ENCODE peak calls at places on chromosome 18, in five cellular contexts. I, M, S, A and N are unnamed samples.

GRCh38 chr18:59139291-59139614 is 431 bp upstream of the SEC11C start:
- DNase-seq in I (peak), M (peak), S (peak), A (peak), N (no peak)

GRCh38 chr18:33404244-33404873 is 36.2 kb downstream of the CCDC178 start:
- DNase-seq in I (no peak), M (no peak), S (no peak), A (no peak), N (no peak)

GRCh38 chr18:28903366-28903765 is 726.4 kb upstream of the CDH2 start:
- DNase-seq in I (no peak), M (no peak), S (no peak), A (no peak), N (no peak)

GRCh38 chr18:22132763-22133162 is 36.6 kb upstream of the GATA6 start:
- DNase-seq in I (no peak), M (no peak), S (no peak), A (no peak), N (no peak)

GRCh38 chr18:8362863-8363262 is 246.4 kb upstream of the RAB12 start:
- DNase-seq in I (no peak), M (no peak), S (no peak), A (no peak), N (no peak)

GRCh38 chr18:49249523-49249922 is 210.9 kb downstream of the DYM start:
- DNase-seq in I (no peak), M (no peak), S (no peak), A (no peak), N (no peak)

GRCh38 chr18:65257157-65257556 is 493.7 kb upstream of the CDH7 start:
- DNase-seq in I (no peak), M (no peak), S (no peak), A (no peak), N (no peak)

GRCh38 chr18:28013064-28013463 is 163.9 kb downstream of the CDH2 start:
- DNase-seq in I (no peak), M (no peak), S (no peak), A (no peak), N (no peak)

GRCh38 chr18:40867452-40867851 is 1087.6 kb upstream of the PIK3C3 start:
- DNase-seq in I (no peak), M (no peak), S (no peak), A (no peak), N (no peak)

DNA sequence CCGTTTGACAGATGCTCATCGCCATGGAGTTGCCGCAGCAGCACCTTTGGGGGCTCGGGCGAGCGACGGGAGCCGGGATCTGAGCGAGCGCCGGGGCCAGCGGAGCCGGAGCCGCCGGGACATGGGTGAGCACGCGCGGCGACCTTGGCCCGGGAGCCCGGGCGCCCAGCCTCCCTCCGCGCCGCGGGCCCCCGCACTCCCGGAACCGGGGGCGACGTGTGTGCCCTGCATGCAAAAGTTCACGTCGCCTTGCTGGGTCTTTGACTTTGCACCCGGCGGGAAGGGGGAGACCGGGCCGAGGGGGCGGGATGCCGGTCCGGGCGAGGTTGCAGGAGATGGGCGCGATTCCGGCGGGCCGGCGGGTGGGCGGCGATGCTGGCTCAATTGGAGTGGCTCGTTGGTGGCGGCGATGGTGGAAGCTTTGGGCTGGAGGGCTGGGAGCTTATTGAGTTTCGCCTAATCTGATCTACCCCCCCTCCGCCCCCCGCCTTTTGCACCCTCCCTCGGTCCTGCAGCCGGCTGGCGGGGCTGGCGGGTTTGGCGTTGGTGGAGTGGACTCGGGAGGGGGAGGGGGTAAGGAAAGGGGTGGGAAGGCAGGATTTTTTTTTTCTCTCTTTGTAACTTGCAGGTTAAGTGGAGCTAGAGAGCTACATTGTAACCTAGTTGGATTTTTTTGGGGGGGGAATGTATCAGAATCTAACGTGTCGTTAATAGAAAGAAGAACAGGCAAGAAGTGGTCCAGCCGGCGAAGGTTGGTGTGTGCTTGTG is at the start of gene SETBP1:
- DNase-seq in I (peak), M (peak), S (peak), A (peak), N (peak)
- TF ChIP-seq POLR2A in I (no peak), M (peak), S (no peak), A (no peak), N (no peak)

DNA sequence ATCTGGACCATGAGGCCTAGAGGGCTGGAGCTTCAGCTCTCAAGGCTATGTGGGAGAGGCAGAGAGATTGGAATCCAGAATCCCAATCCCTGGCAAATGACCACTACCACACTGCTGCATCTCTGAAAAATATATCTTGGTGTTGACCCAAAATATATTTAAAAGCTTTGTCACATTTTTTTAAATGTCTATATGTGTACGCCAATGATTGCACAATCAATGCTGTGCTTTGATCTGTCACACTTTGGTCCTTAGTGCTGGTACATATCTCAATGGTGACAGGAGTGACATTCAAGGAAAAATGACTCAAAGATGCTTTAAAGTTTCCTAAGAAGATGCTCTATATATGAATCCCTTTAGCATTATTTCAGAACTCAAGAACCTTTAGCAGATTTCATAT is 31.7 kb upstream of the NEDD4L start:
- DNase-seq in I (no peak), M (no peak), S (no peak), A (no peak), N (no peak)
- TF ChIP-seq POLR2A in I (no peak), M (no peak), S (no peak), A (no peak), N (no peak)

DNA sequence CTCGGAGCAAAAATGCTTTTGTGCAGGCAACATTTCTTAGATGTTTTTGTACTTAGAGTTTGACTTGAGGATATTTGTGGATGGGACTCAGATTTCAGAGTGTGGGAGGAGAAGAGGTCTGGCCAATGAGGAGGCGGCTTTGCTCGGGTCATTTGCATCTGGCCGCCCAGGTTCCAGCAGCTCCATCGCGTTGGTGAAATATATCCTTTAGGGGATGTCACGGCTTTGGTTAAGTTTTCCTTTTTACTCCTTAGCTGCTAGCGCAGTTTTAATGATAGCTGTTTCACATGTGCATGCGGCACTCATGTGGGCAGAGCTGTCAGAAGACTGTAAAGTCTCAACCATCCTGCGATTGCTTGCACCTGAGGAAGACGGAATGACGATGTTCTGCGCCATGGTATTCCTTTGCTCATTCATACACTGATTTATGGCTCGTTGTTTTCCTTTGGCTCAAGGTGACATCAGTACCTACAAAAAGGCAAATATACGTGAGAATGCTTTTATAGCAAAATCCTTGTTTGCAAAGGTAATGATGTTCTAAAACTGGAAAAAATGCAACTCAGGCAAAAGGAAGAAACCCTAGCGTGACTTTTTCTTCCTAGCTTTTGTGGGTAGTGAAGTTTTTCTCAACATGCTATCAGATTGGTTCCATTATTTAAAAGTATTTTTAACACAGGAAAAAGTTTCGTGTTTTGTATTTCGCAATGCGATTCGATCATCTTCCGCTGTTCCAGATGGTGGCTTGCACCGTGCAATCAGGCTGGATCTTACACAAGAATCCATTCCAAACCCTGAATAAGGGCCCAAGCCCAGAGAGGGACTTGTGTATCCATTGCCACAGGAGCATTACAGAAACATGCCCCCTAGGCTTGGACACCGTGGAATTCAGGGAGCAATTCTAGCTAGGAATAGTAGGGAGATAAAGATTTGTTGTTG is 70.5 kb upstream of the ZNF516 start:
- DNase-seq in I (peak), M (peak), S (peak), A (peak), N (peak)
- TF ChIP-seq POLR2A in I (peak), M (no peak), S (peak), A (no peak), N (no peak)

DNA sequence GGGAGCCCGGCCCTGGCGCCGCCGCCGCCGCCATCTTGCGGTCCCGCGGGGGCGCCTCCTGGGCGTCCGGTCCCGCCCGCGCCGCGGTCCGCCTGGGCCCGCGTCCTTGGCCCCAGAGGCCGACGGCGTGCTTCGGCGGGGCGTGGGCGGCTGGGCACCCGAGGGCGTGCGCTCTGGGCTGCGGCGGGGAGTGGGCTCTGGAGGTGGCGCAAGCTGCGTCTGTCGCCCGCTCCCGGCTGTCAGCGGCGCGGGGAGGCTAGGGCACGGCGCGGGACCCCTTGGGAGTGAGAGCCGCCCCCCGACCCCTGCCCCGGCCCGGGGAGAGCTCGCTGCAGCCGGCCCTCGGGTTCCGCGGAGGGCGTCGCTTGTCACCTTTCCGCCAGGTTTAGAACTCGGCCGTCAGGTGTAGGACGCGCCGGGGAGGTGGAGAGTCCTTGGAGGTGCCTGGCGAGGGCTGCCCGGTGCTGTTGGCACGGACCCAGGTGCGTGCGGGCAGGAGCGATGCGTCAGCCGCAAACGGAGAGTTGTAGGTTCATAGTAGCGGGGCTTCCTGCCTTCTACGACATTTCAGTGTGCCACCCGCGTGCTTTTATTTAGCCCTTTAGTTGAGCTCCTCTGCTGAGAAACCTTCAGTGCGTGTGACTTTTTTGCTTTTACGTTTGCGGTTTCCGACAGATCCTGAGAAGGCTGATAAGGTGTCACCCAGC is 921 bp downstream of the VAPA start:
- DNase-seq in I (peak), M (peak), S (peak), A (peak), N (peak)
- TF ChIP-seq POLR2A in I (no peak), M (peak), S (no peak), A (no peak), N (no peak)

DNA sequence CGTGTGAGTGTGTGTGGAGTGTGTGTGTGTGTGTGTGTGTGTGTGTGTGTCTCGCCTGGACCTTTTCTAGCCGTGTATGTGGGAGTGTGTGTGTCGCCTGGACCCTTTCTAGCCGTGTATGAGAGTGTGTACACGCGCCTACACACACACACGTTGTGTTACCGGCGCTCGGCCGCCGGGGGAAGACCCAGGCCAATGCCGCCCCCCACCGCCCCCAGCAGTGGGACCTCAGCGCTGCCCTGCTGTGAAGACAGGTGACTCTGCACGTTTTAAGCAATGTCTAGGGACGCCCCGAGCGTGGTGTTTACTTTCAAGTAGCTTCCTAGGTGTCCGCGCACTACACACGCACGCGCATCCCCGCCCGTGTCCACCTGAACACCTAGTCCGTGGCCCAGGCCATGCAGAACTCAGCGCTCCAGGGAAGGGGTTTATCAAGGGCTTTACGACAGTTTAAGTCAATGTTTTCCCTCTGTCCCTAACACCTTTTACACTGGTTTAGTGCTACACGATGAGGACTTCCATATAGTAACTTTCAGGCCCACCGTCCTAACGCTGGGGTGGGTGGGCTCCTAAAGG is 1.2 kb upstream of the BCL2 start:
- DNase-seq in I (peak), M (peak), S (no peak), A (peak), N (no peak)
- TF ChIP-seq POLR2A in I (no peak), M (peak), S (no peak), A (no peak), N (no peak)

GRCh38 chr18:76490701-76491171 is 4.3 kb downstream of the ZNF516 start:
- DNase-seq in I (peak), M (peak), S (no peak), A (peak), N (peak)

GRCh38 chr18:76491436-76491800 is 3.6 kb downstream of the ZNF516 start:
- DNase-seq in I (peak), M (peak), S (peak), A (peak), N (no peak)

GRCh38 chr18:76492669-76493212 is 2.3 kb downstream of the ZNF516 start:
- DNase-seq in I (peak), M (peak), S (peak), A (peak), N (peak)

GRCh38 chr18:76493213-76494107 is 1.6 kb downstream of the ZNF516 start:
- DNase-seq in I (no peak), M (no peak), S (no peak), A (no peak), N (no peak)

DNA sequence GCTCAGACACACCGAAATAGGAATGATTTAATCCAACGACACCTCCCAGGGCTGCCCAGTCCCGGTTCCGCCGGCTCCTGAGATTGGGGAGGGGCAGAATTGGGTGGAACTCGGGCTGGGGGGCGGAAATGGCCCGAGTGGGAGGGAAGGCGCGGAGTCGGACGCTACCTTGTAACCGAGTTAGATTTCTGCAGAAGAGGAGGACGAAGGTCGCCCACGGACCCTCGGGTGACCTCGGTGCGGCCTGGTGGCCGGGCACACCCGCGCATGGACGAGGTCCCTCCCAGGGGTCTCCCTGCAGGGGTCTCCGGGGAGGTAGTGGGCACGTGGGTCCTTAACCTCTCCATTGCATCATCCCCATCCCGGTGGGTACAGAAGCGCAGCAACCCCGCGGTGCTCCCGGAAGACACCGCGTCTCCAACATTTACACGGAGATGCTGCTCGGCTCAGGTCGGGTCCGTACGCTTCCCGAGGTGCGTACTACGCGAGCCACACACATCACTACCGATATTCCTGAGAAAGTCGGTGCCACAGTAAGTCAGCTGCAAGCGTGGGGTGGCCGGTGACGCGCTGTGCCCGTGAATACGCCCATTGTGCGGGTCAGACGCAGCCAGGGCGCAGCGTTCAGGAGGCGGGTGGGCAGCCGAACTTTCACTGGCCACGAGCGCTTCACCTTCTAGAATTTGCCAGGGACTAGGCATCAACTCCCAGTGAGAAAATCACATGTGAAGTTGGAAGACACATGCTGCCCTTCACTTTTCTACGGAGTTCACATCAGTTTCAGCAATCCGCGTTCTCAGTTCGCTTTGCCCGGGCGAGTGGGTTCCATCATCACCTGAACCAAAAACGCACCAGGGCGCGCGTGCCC is 3.0 kb downstream of the ZNF516 start:
- DNase-seq in I (no peak), M (peak), S (peak), A (no peak), N (no peak)
- TF ChIP-seq POLR2A in I (no peak), M (peak), S (no peak), A (no peak), N (no peak)

GRCh38 chr18:44545359-44545985 is 135.2 kb upstream of the SETBP1 start:
- DNase-seq in I (no peak), M (no peak), S (no peak), A (no peak), N (no peak)

GRCh38 chr18:44541781-44542180 is 138.9 kb upstream of the SETBP1 start:
- DNase-seq in I (no peak), M (no peak), S (no peak), A (no peak), N (no peak)

GRCh38 chr18:44537521-44537920 is 143.2 kb upstream of the SETBP1 start:
- DNase-seq in I (no peak), M (no peak), S (no peak), A (peak), N (no peak)

GRCh38 chr18:44543387-44543786 is 137.3 kb upstream of the SETBP1 start:
- DNase-seq in I (no peak), M (no peak), S (no peak), A (no peak), N (no peak)

GRCh38 chr18:44541159-44541558 is 139.5 kb upstream of the SETBP1 start:
- DNase-seq in I (no peak), M (no peak), S (no peak), A (no peak), N (no peak)
- TF ChIP-seq POLR2A in I (no peak), M (no peak), S (no peak), A (no peak), N (no peak)

GRCh38 chr18:31429623-31430022 is 17.9 kb upstream of the DSG3 start:
- DNase-seq in I (no peak), M (peak), S (no peak), A (no peak), N (no peak)
- TF ChIP-seq POLR2A in I (no peak), M (no peak), S (no peak), A (no peak), N (no peak)

GRCh38 chr18:13566941-13567762 is 159.2 kb downstream of the FAM210A start:
- DNase-seq in I (no peak), M (peak), S (no peak), A (no peak), N (no peak)
- TF ChIP-seq POLR2A in I (no peak), M (peak), S (no peak), A (no peak), N (no peak)

DNA sequence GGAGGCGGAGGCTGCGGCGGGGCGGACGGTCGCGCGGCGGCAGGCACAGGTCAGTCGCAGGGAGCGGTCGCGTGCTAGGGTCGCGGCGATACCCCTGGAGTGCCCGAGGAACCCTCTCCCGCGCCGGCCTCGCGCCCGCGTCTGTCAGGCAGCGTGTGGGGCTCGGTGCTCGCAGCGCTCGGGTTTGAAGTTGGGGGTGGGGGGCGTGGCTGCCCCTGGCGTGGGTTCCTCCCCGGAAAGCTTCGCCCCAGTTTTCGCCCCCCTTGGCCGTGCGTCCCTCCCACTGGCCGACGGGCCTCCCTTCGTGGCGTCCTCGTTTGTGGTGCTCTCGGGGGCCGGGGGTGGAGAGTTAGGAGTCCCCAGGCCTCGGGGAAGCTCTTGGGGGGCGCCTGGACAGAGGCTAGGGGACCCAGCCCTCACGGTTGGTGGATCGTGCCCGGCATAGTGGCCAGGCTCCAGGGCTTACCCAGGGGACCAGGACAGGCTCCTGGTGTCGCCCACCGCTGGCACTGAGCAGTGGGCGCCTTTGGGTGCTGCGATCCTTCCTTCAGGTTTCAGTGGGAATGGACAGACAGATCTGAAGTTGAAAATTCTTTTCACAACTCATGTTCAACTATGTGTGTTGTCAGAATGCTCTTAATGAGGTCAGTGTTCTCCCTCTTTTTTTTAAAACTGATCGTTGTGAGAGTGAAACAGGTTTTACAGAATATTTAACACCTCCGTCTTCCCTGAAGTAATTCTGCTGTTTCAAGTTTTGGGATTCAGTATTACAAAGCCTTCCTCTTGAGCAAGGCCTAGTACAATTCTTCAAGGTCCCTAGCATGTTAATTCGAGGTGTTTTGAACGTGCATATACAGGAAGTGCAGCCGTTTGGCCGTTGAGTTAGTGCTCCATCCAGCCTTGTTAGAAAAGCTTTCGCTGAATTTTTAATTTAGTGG is 599 bp downstream of the RALBP1 start:
- DNase-seq in I (no peak), M (no peak), S (peak), A (no peak), N (no peak)
- TF ChIP-seq POLR2A in I (no peak), M (no peak), S (no peak), A (no peak), N (no peak)